ENCODE peak calls at places on chromosomes 3 and 15, in ten cellular contexts. C is GM12878, Y is breast epithelium, B is foreskin fibroblast, U is left ventricle myocardium inferior, M is suprapubic skin, R is cardiac muscle cell, F is DND-41, T is ovary, A is NB4. V is an unnamed sample.

GRCh38 chr3:48567500-48567899 is 3.9 kb upstream of the UCN2 start:
- DNase-seq in M (no peak), F (no peak), C (no peak), R (no peak), T (no peak), A (no peak), B (no peak), Y (no peak), U (no peak), V (no peak)

GRCh38 chr15:27028836-27029482 is 58.0 kb downstream of the GABRG3 start:
- DNase-seq in T (no peak), R (no peak), A (no peak), C (no peak), U (no peak), M (no peak), B (no peak), Y (no peak), F (no peak), V (peak; percentile 14)

GRCh38 chr3:171459942-171460225 is 321 bp downstream of the TNIK start:
- DNase-seq in B (no peak), M (no peak), A (no peak), C (no peak), F (no peak), U (no peak), T (no peak), Y (no peak), R (no peak), V (no peak)

GRCh38 chr3:31918179-31919165 is 62.6 kb downstream of the OSBPL10 start:
- DNase-seq in T (no peak), M (no peak), R (no peak), C (peak; percentile 7), A (no peak), Y (no peak), B (no peak), U (no peak), F (peak; percentile 29), V (peak; percentile 25)

GRCh38 chr15:76996076-76996525 is 1.2 kb downstream of the PSTPIP1 start:
- DNase-seq in F (no peak), M (peak; percentile 34), Y (no peak), R (no peak), B (no peak), C (no peak), U (no peak), T (no peak), A (no peak), V (no peak)

GRCh38 chr3:157872902-157873301 is 233.3 kb downstream of the SHOX2 start:
- DNase-seq in A (no peak), F (no peak), Y (no peak), U (no peak), R (no peak), M (no peak), C (no peak), T (no peak), B (no peak), V (no peak)

GRCh38 chr15:49438970-49439631 is 16.1 kb downstream of the FGF7 start:
- DNase-seq in A (peak; percentile 92), F (no peak), T (peak; percentile 13), Y (no peak), B (no peak), R (peak; percentile 72), U (peak; percentile 31), C (peak; percentile 11), M (no peak), V (no peak)

GRCh38 chr3:143242101-143242500 is 122.5 kb downstream of the CHST2 start:
- DNase-seq in M (no peak), F (no peak), T (no peak), R (no peak), B (peak; percentile 39), Y (no peak), U (no peak), A (no peak), C (no peak), V (no peak)

DNA sequence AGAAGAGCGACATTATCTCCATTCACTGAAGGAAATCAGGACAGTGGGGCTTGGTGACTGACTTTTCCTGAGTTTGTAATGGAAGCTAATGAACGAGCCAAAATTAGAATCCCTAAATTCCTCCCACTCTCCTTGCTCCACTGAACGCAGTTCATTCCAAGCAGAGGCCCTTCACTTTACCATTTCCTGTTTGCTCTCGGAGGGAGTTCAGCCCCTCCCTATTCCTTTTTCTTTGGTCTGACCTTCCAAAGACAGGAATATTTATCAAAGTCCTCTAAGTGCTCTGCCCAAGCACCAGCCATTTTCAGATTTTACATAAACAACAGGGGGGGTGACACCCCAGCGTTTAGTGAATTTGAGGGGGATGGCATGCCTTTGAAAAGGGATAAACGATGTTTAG is 24.0 kb upstream of the PTPRG start:
- DNase-seq in R (peak; percentile 71), Y (no peak), A (no peak), B (no peak), U (no peak), C (no peak), M (no peak), T (no peak), F (no peak), V (peak; percentile 3)
- H3K4me3 ChIP-seq in R (no peak overlapping the region), Y (no peak overlapping the region), A (no peak overlapping the region), B (no peak overlapping the region), U (no peak overlapping the region), C (no peak overlapping the region), M (no peak overlapping the region), T (no peak overlapping the region), F (no peak overlapping the region), V (no peak overlapping the region)

GRCh38 chr15:93019971-93020370 is 69.0 kb downstream of the RGMA start:
- DNase-seq in Y (no peak), C (no peak), F (no peak), U (no peak), B (no peak), T (no peak), M (peak; percentile 53), A (no peak), R (no peak), V (no peak)

GRCh38 chr15:93017521-93017920 is 71.5 kb downstream of the RGMA start:
- DNase-seq in B (no peak), T (no peak), M (no peak), F (no peak), R (no peak), C (no peak), Y (no peak), A (no peak), U (no peak), V (no peak)

GRCh38 chr15:93020976-93021772 is 67.8 kb downstream of the RGMA start:
- DNase-seq in F (no peak), R (no peak), C (peak; percentile 5), U (no peak), B (no peak), T (no peak), A (no peak), M (no peak), Y (no peak), V (no peak)

GRCh38 chr15:93019091-93019490 is 69.9 kb downstream of the RGMA start:
- DNase-seq in F (no peak), T (no peak), Y (no peak), U (no peak), A (no peak), B (no peak), M (no peak), C (no peak), R (no peak), V (no peak)

DNA sequence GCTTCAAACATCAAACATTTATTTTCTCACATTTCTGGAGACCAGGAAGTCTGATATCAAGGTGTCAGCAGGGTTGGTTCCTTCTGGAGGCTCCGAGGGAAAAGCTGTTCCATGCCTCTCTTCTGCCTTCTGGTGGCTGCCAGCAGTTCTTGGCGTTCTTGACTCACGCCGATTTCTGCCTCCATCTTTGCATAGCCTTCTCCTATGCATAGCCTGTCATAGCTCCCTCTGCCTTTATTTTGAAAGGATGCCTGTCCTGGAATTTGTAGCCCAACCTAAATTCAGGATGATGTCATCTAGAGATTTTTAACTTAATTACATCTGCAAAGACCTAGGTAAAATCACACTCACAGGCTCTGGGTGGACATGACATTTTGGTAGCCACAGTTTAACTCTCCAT is 70.4 kb downstream of the RGMA start:
- DNase-seq in F (no peak), A (no peak), C (no peak), R (no peak), M (no peak), Y (no peak), U (no peak), B (no peak), T (no peak), V (no peak)
- TF ChIP-seq CTCF in F (peak; percentile 22), A (no peak), C (no peak), R (peak; percentile 30), M (no peak), Y (no peak), U (peak; percentile 24), B (no peak), T (no peak), V (peak; percentile 34)

DNA sequence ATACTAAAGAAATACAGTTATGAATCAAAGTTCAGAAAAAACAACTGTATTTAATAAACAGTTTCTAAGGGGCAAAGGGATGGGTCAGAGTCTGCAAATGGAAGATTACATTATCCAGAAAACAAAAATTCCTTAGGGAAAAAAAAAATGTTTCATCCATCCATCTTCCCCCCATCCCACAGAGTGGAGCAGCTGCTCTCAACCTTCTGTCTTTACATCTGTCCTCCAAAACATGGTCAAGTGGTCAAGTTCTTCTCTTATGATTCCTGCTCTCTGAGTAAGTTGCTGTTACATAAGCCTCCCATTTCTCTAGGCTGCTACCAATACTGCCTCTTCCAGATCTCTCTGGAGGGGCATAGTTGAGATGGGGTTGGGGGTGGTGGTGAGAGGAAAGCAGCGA is 109.2 kb downstream of the ST8SIA2 start:
- DNase-seq in A (no peak), Y (no peak), F (no peak), R (no peak), C (no peak), T (no peak), U (no peak), M (no peak), B (no peak), V (no peak)
- H3K4me3 ChIP-seq in A (no peak overlapping the region), Y (no peak overlapping the region), F (no peak overlapping the region), R (no peak overlapping the region), C (no peak overlapping the region), T (no peak overlapping the region), U (no peak overlapping the region), M (no peak overlapping the region), B (no peak overlapping the region), V (no peak overlapping the region)

GRCh38 chr15:96896766-96897165 is 566.3 kb downstream of the NR2F2 start:
- DNase-seq in C (no peak), R (no peak), U (no peak), F (no peak), B (no peak), Y (no peak), T (no peak), M (no peak), A (peak; percentile 93), V (no peak)

GRCh38 chr15:96888764-96889163 is 558.3 kb downstream of the NR2F2 start:
- DNase-seq in Y (no peak), R (no peak), T (no peak), A (no peak), B (no peak), M (no peak), F (no peak), U (no peak), C (no peak), V (no peak)

GRCh38 chr15:96894669-96895068 is 564.2 kb downstream of the NR2F2 start:
- DNase-seq in U (no peak), T (no peak), F (no peak), M (no peak), Y (no peak), R (no peak), A (no peak), B (no peak), C (no peak), V (no peak)

GRCh38 chr15:96889734-96890480 is 559.4 kb downstream of the NR2F2 start:
- DNase-seq in M (no peak), Y (no peak), T (no peak), C (no peak), B (no peak), F (peak; percentile 13), U (no peak), A (peak; percentile 43), R (peak; percentile 25), V (peak; percentile 13)

DNA sequence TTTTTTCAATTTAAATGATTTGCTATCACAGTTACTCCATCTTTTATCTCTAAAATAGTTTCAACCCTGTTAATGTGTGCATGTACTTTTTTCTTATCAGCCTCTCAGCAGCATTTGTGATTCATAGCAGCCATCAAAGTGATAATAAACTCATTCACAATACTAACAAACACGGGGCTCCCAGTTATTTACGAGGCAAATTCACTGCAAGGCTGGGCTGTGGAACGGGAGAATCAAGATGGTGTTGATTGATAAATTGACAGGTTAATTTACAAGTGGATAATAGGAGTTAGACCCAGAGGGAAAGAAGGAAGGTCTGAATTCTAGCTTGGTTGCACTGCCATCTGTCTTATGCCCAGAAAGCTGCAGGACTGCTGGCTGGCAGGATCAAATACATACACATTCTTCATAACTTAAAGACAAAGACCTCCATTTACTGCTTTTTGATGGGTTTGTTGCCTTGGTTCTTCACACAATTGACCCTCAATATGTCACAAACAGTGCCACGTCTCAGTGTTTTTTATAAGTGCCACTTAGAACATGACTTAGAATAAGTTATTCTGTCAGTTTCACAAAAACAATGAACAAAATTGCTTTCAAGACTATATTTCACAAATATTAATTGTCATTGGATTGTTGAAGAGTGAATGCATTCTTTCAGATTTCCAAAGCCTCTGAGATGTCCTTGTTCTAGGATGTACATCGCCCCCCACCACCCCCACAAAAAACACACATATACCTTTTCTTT is 562.8 kb downstream of the NR2F2 start:
- DNase-seq in U (no peak), M (no peak), F (no peak), A (peak; percentile 84), B (no peak), C (no peak), R (peak; percentile 55), Y (no peak), T (no peak), V (peak; percentile 6)
- TF ChIP-seq CTCF in U (peak; percentile 62), M (no peak), F (peak; percentile 50), A (peak; percentile 76), B (no peak), C (peak; percentile 16), R (peak; percentile 29), Y (peak; percentile 33), T (peak; percentile 27), V (peak; percentile 49)